ENCODE peak calls at places on chromosomes 11 and 22, in nine cellular contexts. W, V, I, E, F, G, C, X and Z are unnamed samples.

GRCh38 chr22:25069758-25070461 is 117.4 kb downstream of the KIAA1671 start:
- DNase-seq in W (no peak), V (no peak), I (no peak), E (no peak), F (no peak), G (peak), C (no peak), X (no peak), Z (no peak)

GRCh38 chr11:64810891-64811272 is 531 bp upstream of the MEN1 start:
- DNase-seq in W (no peak), V (peak), I (no peak), E (no peak), F (no peak), G (no peak), C (peak), X (no peak), Z (no peak)

GRCh38 chr22:44472583-44472982 is 25.4 kb downstream of the RTL6 start:
- DNase-seq in W (no peak), V (no peak), I (no peak), E (no peak), F (no peak), G (no peak), C (no peak), X (no peak), Z (no peak)

GRCh38 chr11:16012125-16012751 is 344.1 kb downstream of the SOX6 start:
- DNase-seq in W (no peak), V (no peak), I (no peak), E (no peak), F (no peak), G (no peak), C (no peak), X (no peak), Z (no peak)

GRCh38 chr22:20972014-20972797 is 5.2 kb downstream of the AIFM3 start:
- DNase-seq in W (no peak), V (no peak), I (no peak), E (no peak), F (no peak), G (peak), C (no peak), X (no peak), Z (peak)

GRCh38 chr11:110123003-110123402 is 29.8 kb downstream of the ZC3H12C start:
- DNase-seq in W (peak), V (no peak), I (no peak), E (no peak), F (peak), G (no peak), C (peak), X (no peak), Z (no peak)

GRCh38 chr11:72735495-72736027 is 16.6 kb downstream of the ARAP1 start:
- DNase-seq in W (no peak), V (no peak), I (no peak), E (no peak), F (peak), G (peak), C (no peak), X (no peak), Z (no peak)

GRCh38 chr11:65287601-65288000 is 25.8 kb downstream of the POLA2 start:
- DNase-seq in W (no peak), V (no peak), I (no peak), E (no peak), F (no peak), G (no peak), C (no peak), X (no peak), Z (no peak)

GRCh38 chr11:57294225-57295131 is 30.3 kb downstream of the TNKS1BP1 start:
- DNase-seq in W (no peak), V (no peak), I (no peak), E (no peak), F (peak), G (peak), C (no peak), X (no peak), Z (no peak)

GRCh38 chr11:253886-254270 is 17.1 kb downstream of the PSMD13 start:
- DNase-seq in W (no peak), V (no peak), I (no peak), E (no peak), F (no peak), G (no peak), C (no peak), X (no peak), Z (no peak)

GRCh38 chr22:37563153-37564081 is 3.1 kb downstream of the CDC42EP1 start:
- DNase-seq in W (peak), V (no peak), I (no peak), E (no peak), F (peak), G (no peak), C (no peak), X (peak), Z (no peak)

GRCh38 chr22:32897400-32897799 is 95.9 kb downstream of the TIMP3 start:
- DNase-seq in W (peak), V (no peak), I (no peak), E (no peak), F (peak), G (no peak), C (no peak), X (no peak), Z (no peak)

GRCh38 chr22:50696251-50696798 is 23.7 kb downstream of the SHANK3 start:
- DNase-seq in W (no peak), V (no peak), I (peak), E (no peak), F (no peak), G (peak), C (no peak), X (no peak), Z (no peak)

GRCh38 chr11:129896062-129896461 is 684 bp upstream of the NFRKB start:
- DNase-seq in W (no peak), V (no peak), I (no peak), E (no peak), F (no peak), G (no peak), C (no peak), X (no peak), Z (no peak)

GRCh38 chr22:28882545-28882877 is 861 bp upstream of the ZNRF3 start:
- DNase-seq in W (no peak), V (no peak), I (no peak), E (no peak), F (no peak), G (no peak), C (no peak), X (no peak), Z (no peak)

GRCh38 chr11:31865606-31866300 is 54.6 kb upstream of the PAX6 start:
- DNase-seq in W (no peak), V (no peak), I (no peak), E (no peak), F (no peak), G (no peak), C (peak), X (no peak), Z (no peak)

GRCh38 chr11:114354076-114354475 is 46.2 kb downstream of the C11orf71 start:
- DNase-seq in W (no peak), V (no peak), I (no peak), E (no peak), F (peak), G (no peak), C (no peak), X (no peak), Z (no peak)

GRCh38 chr22:48673806-48674500 is 1153.7 kb downstream of the BRD1 start:
- DNase-seq in W (no peak), V (no peak), I (peak), E (no peak), F (no peak), G (peak), C (no peak), X (no peak), Z (no peak)

GRCh38 chr22:29310863-29311339 is 4.5 kb downstream of the GAS2L1 start:
- DNase-seq in W (peak), V (peak), I (peak), E (no peak), F (peak), G (peak), C (peak), X (peak), Z (peak)

GRCh38 chr11:11514246-11514645 is 107.6 kb downstream of the GALNT18 start:
- DNase-seq in W (no peak), V (no peak), I (no peak), E (no peak), F (no peak), G (no peak), C (no peak), X (no peak), Z (no peak)

GRCh38 chr11:66011239-66011784 is 496 bp upstream of the CST6 start:
- DNase-seq in W (no peak), V (no peak), I (no peak), E (no peak), F (peak), G (peak), C (no peak), X (no peak), Z (no peak)

GRCh38 chr11:99069831-99070444 is 49.2 kb downstream of the CNTN5 start:
- DNase-seq in W (no peak), V (no peak), I (no peak), E (no peak), F (no peak), G (peak), C (peak), X (no peak), Z (no peak)

GRCh38 chr22:19873960-19874306 is 19.3 kb upstream of the GNB1L start:
- DNase-seq in W (no peak), V (no peak), I (no peak), E (no peak), F (no peak), G (peak), C (no peak), X (no peak), Z (no peak)

GRCh38 chr11:8041576-8041975 is 39.4 kb upstream of the TUB start:
- DNase-seq in W (no peak), V (no peak), I (no peak), E (no peak), F (no peak), G (no peak), C (no peak), X (no peak), Z (no peak)

GRCh38 chr11:128709402-128709801 is 15.5 kb downstream of the FLI1 start:
- DNase-seq in W (peak), V (no peak), I (no peak), E (no peak), F (peak), G (no peak), C (no peak), X (no peak), Z (no peak)

GRCh38 chr11:47415949-47416472 is 7.6 kb downstream of the SLC39A13 start:
- DNase-seq in W (peak), V (no peak), I (peak), E (no peak), F (peak), G (peak), C (no peak), X (peak), Z (no peak)

GRCh38 chr11:76208829-76209670 is 2.7 kb upstream of the WNT11 start:
- DNase-seq in W (no peak), V (peak), I (no peak), E (peak), F (peak), G (peak), C (peak), X (no peak), Z (peak)

GRCh38 chr11:6574816-6575715 is 28.4 kb downstream of the RRP8 start:
- DNase-seq in W (no peak), V (no peak), I (no peak), E (no peak), F (no peak), G (no peak), C (no peak), X (no peak), Z (no peak)

GRCh38 chr22:26860233-26860765 is 202.9 kb downstream of the MIAT start:
- DNase-seq in W (no peak), V (no peak), I (no peak), E (no peak), F (no peak), G (no peak), C (no peak), X (no peak), Z (no peak)

GRCh38 chr11:130763087-130763980 is 152.9 kb downstream of the SNX19 start:
- DNase-seq in W (no peak), V (no peak), I (no peak), E (no peak), F (no peak), G (no peak), C (no peak), X (no peak), Z (no peak)

GRCh38 chr11:108965602-108966001 is 300.7 kb downstream of the DDX10 start:
- DNase-seq in W (peak), V (no peak), I (no peak), E (no peak), F (peak), G (no peak), C (no peak), X (no peak), Z (no peak)

GRCh38 chr11:27464155-27464759 is 8.3 kb downstream of the LGR4 start:
- DNase-seq in W (no peak), V (no peak), I (no peak), E (no peak), F (peak), G (no peak), C (no peak), X (no peak), Z (no peak)